ENCODE peak calls at places on chromosomes 16 and 17, in nine cellular contexts. G is stomach, E is D721Med, D is HCT116, U is fibroblast of pulmonary artery, H is left lung, O is glutamatergic neuron, N is CD14-positive monocyte, Y is colonic mucosa. J is an unnamed sample.
A peak's percentile ranks its signal among the peaks of the same experiment; 100 is the strongest.

GRCh38 chr16:4435668-4436067 is 10.0 kb downstream of the DNAJA3 start:
- DNase-seq in G (no peak), E (no peak), D (no peak), U (no peak), H (no peak), O (no peak), N (no peak), Y (no peak), J (no peak)

GRCh38 chr17:11628374-11628773 is 30.1 kb downstream of the DNAH9 start:
- DNase-seq in G (no peak), E (no peak), D (no peak), U (no peak), H (no peak), O (peak; percentile 53), N (no peak), Y (no peak), J (no peak)

GRCh38 chr16:3759736-3760135 is 42.4 kb upstream of the TRAP1 start:
- DNase-seq in G (no peak), E (no peak), D (no peak), U (no peak), H (no peak), O (no peak), N (no peak), Y (no peak), J (no peak)

GRCh38 chr17:15262291-15263205 is 2.6 kb downstream of the PMP22 start:
- DNase-seq in G (peak; percentile 63), E (peak; percentile 44), D (peak; percentile 87), U (peak; percentile 84), H (peak; percentile 91), O (peak; percentile 59), N (peak; percentile 55), Y (peak; percentile 83), J (no peak)

GRCh38 chr16:23979982-23980381 is 144.2 kb downstream of the PRKCB start:
- DNase-seq in G (no peak), E (no peak), D (no peak), U (no peak), H (no peak), O (no peak), N (no peak), Y (no peak), J (no peak)

GRCh38 chr16:26729917-26730541 is 336.7 kb upstream of the C16orf82 start:
- DNase-seq in G (no peak), E (no peak), D (no peak), U (no peak), H (no peak), O (no peak), N (no peak), Y (no peak), J (no peak)

GRCh38 chr17:50904522-50905459 is 38.6 kb upstream of the TOB1 start:
- DNase-seq in G (peak; percentile 87), E (no peak), D (no peak), U (no peak), H (peak; percentile 56), O (no peak), N (no peak), Y (peak; percentile 67), J (peak; percentile 83)

GRCh38 chr16:67530013-67530939 is 1.6 kb downstream of the RIPOR1 start:
- DNase-seq in G (peak; percentile 65), E (no peak), D (no peak), U (peak; percentile 81), H (peak; percentile 82), O (peak; percentile 67), N (peak; percentile 66), Y (peak; percentile 59), J (no peak)

GRCh38 chr17:38730526-38731379 is 612 bp downstream of the CISD3 start:
- DNase-seq in G (peak; percentile 95), E (no peak), D (no peak), U (peak; percentile 53), H (peak; percentile 83), O (peak; percentile 33), N (no peak), Y (peak; percentile 95), J (peak; percentile 74)

GRCh38 chr16:84190731-84191388 is at the start of gene ADAD2:
- DNase-seq in G (no peak), E (no peak), D (peak; percentile 37), U (no peak), H (no peak), O (no peak), N (no peak), Y (no peak), J (no peak)

GRCh38 chr16:38941-39892 is 14.2 kb downstream of the POLR3K start:
- DNase-seq in G (peak; percentile 73), E (no peak), D (no peak), U (no peak), H (peak; percentile 68), O (no peak), N (no peak), Y (peak; percentile 81), J (peak; percentile 86)

GRCh38 chr16:87252269-87252970 is 64.8 kb downstream of the C16orf95 start:
- DNase-seq in G (no peak), E (no peak), D (no peak), U (no peak), H (no peak), O (no peak), N (no peak), Y (no peak), J (no peak)

GRCh38 chr16:84922351-84923135 is 88.8 kb downstream of the ZDHHC7 start:
- DNase-seq in G (peak; percentile 45), E (no peak), D (no peak), U (peak; percentile 76), H (no peak), O (peak; percentile 89), N (no peak), Y (peak; percentile 49), J (no peak)

GRCh38 chr17:81340606-81341346 is 45.7 kb upstream of the SLC38A10 start:
- DNase-seq in G (no peak), E (no peak), D (no peak), U (peak; percentile 55), H (no peak), O (no peak), N (no peak), Y (no peak), J (no peak)

GRCh38 chr17:9291912-9292562 is 270.7 kb downstream of the NTN1 start:
- DNase-seq in G (peak; percentile 42), E (no peak), D (no peak), U (peak; percentile 30), H (no peak), O (peak; percentile 65), N (no peak), Y (peak; percentile 51), J (peak; percentile 29)
- TF ChIP-seq CTCF in G (peak; percentile 65), E (peak; percentile 3), D (peak; percentile 75), U (peak; percentile 67), H (peak; percentile 61), O (peak; percentile 76), N (peak; percentile 50), Y (peak; percentile 65), J (peak; percentile 60)

GRCh38 chr17:78448356-78448993 is 70.0 kb downstream of the PGS1 start:
- DNase-seq in G (no peak), E (no peak), D (no peak), U (no peak), H (no peak), O (no peak), N (no peak), Y (no peak), J (no peak)
- TF ChIP-seq CTCF in G (no peak), E (no peak), D (peak; percentile 52), U (peak; percentile 28), H (peak; percentile 19), O (peak; percentile 29), N (peak; percentile 50), Y (no peak), J (no peak)

DNA sequence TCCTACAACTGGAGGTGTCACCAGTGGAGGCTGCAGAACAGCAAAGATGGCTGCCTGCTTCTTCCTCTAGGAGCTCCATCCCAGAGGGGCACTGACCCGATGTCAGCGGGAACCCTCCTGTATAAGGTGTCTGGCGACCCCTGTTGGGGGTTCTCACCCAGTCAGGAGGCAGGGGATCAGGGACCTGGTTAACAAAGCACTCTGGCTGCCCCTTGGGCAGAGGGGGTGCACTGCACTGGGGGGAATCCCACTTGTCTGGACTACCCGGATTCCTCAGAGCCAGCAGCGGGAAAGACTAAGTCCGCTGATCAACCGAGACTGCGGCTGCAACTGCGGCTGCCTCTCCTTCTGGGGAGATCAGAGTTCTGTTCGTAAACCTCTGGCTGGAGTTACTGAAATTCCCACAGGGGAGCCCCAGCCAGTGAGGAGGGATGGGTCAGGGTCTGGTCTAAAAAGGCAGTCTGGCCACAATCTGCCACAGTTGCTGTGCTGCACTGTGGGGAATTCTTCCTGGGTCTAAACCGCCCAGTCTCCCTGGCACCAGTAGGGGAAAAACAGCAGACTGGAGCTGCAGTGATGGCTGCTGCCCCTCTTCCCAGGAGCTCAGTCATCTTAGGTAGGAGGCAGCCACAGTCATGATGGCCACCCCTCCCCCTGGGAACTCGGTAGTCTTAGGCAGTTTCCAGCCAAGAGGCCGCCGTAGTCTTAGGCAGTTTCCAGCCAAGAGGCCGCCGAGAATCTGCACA is 213.4 kb downstream of the CYB561 start:
- DNase-seq in G (no peak), E (no peak), D (no peak), U (no peak), H (no peak), O (peak; percentile 54), N (no peak), Y (no peak), J (no peak)
- TF ChIP-seq CTCF in G (no peak), E (peak; percentile 5), D (no peak), U (no peak), H (no peak), O (no peak), N (no peak), Y (no peak), J (no peak)

GRCh38 chr16:14289692-14290340 is 218.7 kb downstream of the MRTFB start:
- DNase-seq in G (peak; percentile 21), E (peak; percentile 52), D (peak; percentile 64), U (peak; percentile 39), H (no peak), O (peak; percentile 49), N (no peak), Y (no peak), J (peak; percentile 51)
- TF ChIP-seq CTCF in G (peak; percentile 24), E (peak; percentile 43), D (peak; percentile 77), U (peak; percentile 53), H (peak; percentile 34), O (peak; percentile 61), N (peak; percentile 34), Y (no peak), J (peak; percentile 78)

GRCh38 chr17:68600123-68600880 is 865 bp downstream of the FAM20A start:
- DNase-seq in G (peak; percentile 72), E (no peak), D (no peak), U (no peak), H (peak; percentile 67), O (peak; percentile 62), N (peak; percentile 55), Y (no peak), J (no peak)
- TF ChIP-seq CTCF in G (peak; percentile 35), E (peak; percentile 16), D (no peak), U (peak; percentile 11), H (no peak), O (no peak), N (no peak), Y (no peak), J (no peak)

J was measured in PC-9.